ENCODE peak calls at places on chromosomes 16 and 17, in seven cellular contexts. One of them, this sample, is unnamed.

GRCh38 chr17:56675876-56676660 is 82.6 kb downstream of the NOG start:
- DNase-seq in stimulated activated CD8-positive, alpha-beta memory T cell treated with anti-CD3 and anti-CD28 coated beads, Interleukin-4, amount 100 ng/mL, for 1 hour: no peak
- DNase-seq in left ventricle myocardium inferior: no peak
- DNase-seq in NCI-H446: no peak
- DNase-seq in small intestine: no peak
- DNase-seq in colonic mucosa: no peak
- DNase-seq in NCI-H1436: no peak
- DNase-seq in this sample: no peak

GRCh38 chr16:89482824-89483220 is 7.5 kb downstream of the ANKRD11 start:
- DNase-seq in stimulated activated CD8-positive, alpha-beta memory T cell treated with anti-CD3 and anti-CD28 coated beads, Interleukin-4, amount 100 ng/mL, for 1 hour: no peak
- DNase-seq in left ventricle myocardium inferior: no peak
- DNase-seq in NCI-H446: no peak
- DNase-seq in small intestine: peak
- DNase-seq in colonic mucosa: peak
- DNase-seq in NCI-H1436: no peak
- DNase-seq in this sample: no peak

GRCh38 chr16:55169780-55170179 is 154.2 kb upstream of the IRX6 start:
- DNase-seq in stimulated activated CD8-positive, alpha-beta memory T cell treated with anti-CD3 and anti-CD28 coated beads, Interleukin-4, amount 100 ng/mL, for 1 hour: no peak
- DNase-seq in left ventricle myocardium inferior: no peak
- DNase-seq in NCI-H446: no peak
- DNase-seq in small intestine: peak
- DNase-seq in colonic mucosa: peak
- DNase-seq in NCI-H1436: no peak
- DNase-seq in this sample: no peak

GRCh38 chr17:67461228-67461780 is 84.2 kb downstream of the PITPNC1 start:
- DNase-seq in stimulated activated CD8-positive, alpha-beta memory T cell treated with anti-CD3 and anti-CD28 coated beads, Interleukin-4, amount 100 ng/mL, for 1 hour: no peak
- DNase-seq in left ventricle myocardium inferior: no peak
- DNase-seq in NCI-H446: no peak
- DNase-seq in small intestine: no peak
- DNase-seq in colonic mucosa: no peak
- DNase-seq in NCI-H1436: no peak
- DNase-seq in this sample: no peak

GRCh38 chr17:45703348-45703747 is 80.8 kb upstream of the CRHR1 start:
- DNase-seq in stimulated activated CD8-positive, alpha-beta memory T cell treated with anti-CD3 and anti-CD28 coated beads, Interleukin-4, amount 100 ng/mL, for 1 hour: no peak
- DNase-seq in left ventricle myocardium inferior: no peak
- DNase-seq in NCI-H446: no peak
- DNase-seq in small intestine: no peak
- DNase-seq in colonic mucosa: no peak
- DNase-seq in NCI-H1436: no peak
- DNase-seq in this sample: no peak

GRCh38 chr16:1534021-1535020 is 855 bp downstream of the TMEM204 start:
- DNase-seq in stimulated activated CD8-positive, alpha-beta memory T cell treated with anti-CD3 and anti-CD28 coated beads, Interleukin-4, amount 100 ng/mL, for 1 hour: no peak
- DNase-seq in left ventricle myocardium inferior: no peak
- DNase-seq in NCI-H446: no peak
- DNase-seq in small intestine: no peak
- DNase-seq in colonic mucosa: no peak
- DNase-seq in NCI-H1436: no peak
- DNase-seq in this sample: no peak

GRCh38 chr17:68897557-68897956 is 57.6 kb downstream of the ABCA8 start:
- DNase-seq in stimulated activated CD8-positive, alpha-beta memory T cell treated with anti-CD3 and anti-CD28 coated beads, Interleukin-4, amount 100 ng/mL, for 1 hour: no peak
- DNase-seq in left ventricle myocardium inferior: no peak
- DNase-seq in NCI-H446: no peak
- DNase-seq in small intestine: no peak
- DNase-seq in colonic mucosa: no peak
- DNase-seq in NCI-H1436: no peak
- DNase-seq in this sample: no peak

GRCh38 chr16:57137566-57138273 is 45.3 kb downstream of the CPNE2 start:
- DNase-seq in stimulated activated CD8-positive, alpha-beta memory T cell treated with anti-CD3 and anti-CD28 coated beads, Interleukin-4, amount 100 ng/mL, for 1 hour: no peak
- DNase-seq in left ventricle myocardium inferior: no peak
- DNase-seq in NCI-H446: no peak
- DNase-seq in small intestine: no peak
- DNase-seq in colonic mucosa: no peak
- DNase-seq in NCI-H1436: no peak
- DNase-seq in this sample: no peak

GRCh38 chr16:12459401-12459791 is 344.3 kb downstream of the CPPED1 start:
- DNase-seq in stimulated activated CD8-positive, alpha-beta memory T cell treated with anti-CD3 and anti-CD28 coated beads, Interleukin-4, amount 100 ng/mL, for 1 hour: no peak
- DNase-seq in left ventricle myocardium inferior: peak
- DNase-seq in NCI-H446: no peak
- DNase-seq in small intestine: no peak
- DNase-seq in colonic mucosa: peak
- DNase-seq in NCI-H1436: no peak
- DNase-seq in this sample: no peak

GRCh38 chr17:82520041-82520910 is 744 bp downstream of the FOXK2 start:
- DNase-seq in stimulated activated CD8-positive, alpha-beta memory T cell treated with anti-CD3 and anti-CD28 coated beads, Interleukin-4, amount 100 ng/mL, for 1 hour: no peak
- DNase-seq in left ventricle myocardium inferior: peak
- DNase-seq in NCI-H446: no peak
- DNase-seq in small intestine: no peak
- DNase-seq in colonic mucosa: peak
- DNase-seq in NCI-H1436: no peak
- DNase-seq in this sample: no peak

GRCh38 chr17:75876190-75876937 is 2.0 kb downstream of the TRIM47 start:
- DNase-seq in stimulated activated CD8-positive, alpha-beta memory T cell treated with anti-CD3 and anti-CD28 coated beads, Interleukin-4, amount 100 ng/mL, for 1 hour: no peak
- DNase-seq in left ventricle myocardium inferior: peak
- DNase-seq in NCI-H446: no peak
- DNase-seq in small intestine: peak
- DNase-seq in colonic mucosa: peak
- DNase-seq in NCI-H1436: peak
- DNase-seq in this sample: no peak

GRCh38 chr17:61412860-61413653 is 13.4 kb downstream of the TBX2 start:
- DNase-seq in stimulated activated CD8-positive, alpha-beta memory T cell treated with anti-CD3 and anti-CD28 coated beads, Interleukin-4, amount 100 ng/mL, for 1 hour: no peak
- DNase-seq in left ventricle myocardium inferior: no peak
- DNase-seq in NCI-H446: no peak
- DNase-seq in small intestine: no peak
- DNase-seq in colonic mucosa: peak
- DNase-seq in NCI-H1436: peak
- DNase-seq in this sample: no peak

GRCh38 chr16:14485131-14485551 is 144.9 kb downstream of the PARN start:
- DNase-seq in stimulated activated CD8-positive, alpha-beta memory T cell treated with anti-CD3 and anti-CD28 coated beads, Interleukin-4, amount 100 ng/mL, for 1 hour: no peak
- DNase-seq in left ventricle myocardium inferior: no peak
- DNase-seq in NCI-H446: no peak
- DNase-seq in small intestine: no peak
- DNase-seq in colonic mucosa: no peak
- DNase-seq in NCI-H1436: no peak
- DNase-seq in this sample: no peak

GRCh38 chr16:77700846-77701245 is 21.5 kb upstream of the NUDT7 start:
- DNase-seq in stimulated activated CD8-positive, alpha-beta memory T cell treated with anti-CD3 and anti-CD28 coated beads, Interleukin-4, amount 100 ng/mL, for 1 hour: no peak
- DNase-seq in left ventricle myocardium inferior: no peak
- DNase-seq in NCI-H446: no peak
- DNase-seq in small intestine: no peak
- DNase-seq in colonic mucosa: no peak
- DNase-seq in NCI-H1436: no peak
- DNase-seq in this sample: no peak

GRCh38 chr17:40065041-40065770 is 2.4 kb downstream of the THRA start:
- DNase-seq in stimulated activated CD8-positive, alpha-beta memory T cell treated with anti-CD3 and anti-CD28 coated beads, Interleukin-4, amount 100 ng/mL, for 1 hour: no peak
- DNase-seq in left ventricle myocardium inferior: peak
- DNase-seq in NCI-H446: no peak
- DNase-seq in small intestine: peak
- DNase-seq in colonic mucosa: no peak
- DNase-seq in NCI-H1436: no peak
- DNase-seq in this sample: no peak

GRCh38 chr17:8835106-8835505 is 32.4 kb downstream of the PIK3R6 start:
- DNase-seq in stimulated activated CD8-positive, alpha-beta memory T cell treated with anti-CD3 and anti-CD28 coated beads, Interleukin-4, amount 100 ng/mL, for 1 hour: no peak
- DNase-seq in left ventricle myocardium inferior: no peak
- DNase-seq in NCI-H446: no peak
- DNase-seq in small intestine: no peak
- DNase-seq in colonic mucosa: no peak
- DNase-seq in NCI-H1436: no peak
- DNase-seq in this sample: no peak